ENCODE peak calls at places on chromosomes 3 and 15, in ten cellular contexts. One of them, this sample, is unnamed.

GRCh38 chr15:22799902-22800301 is 13.5 kb downstream of the NIPA1 start:
- DNase-seq in PC-3: no peak
- DNase-seq in SK-N-SH: no peak
- DNase-seq in astrocyte of the cerebellum: no peak
- DNase-seq in ovary: no peak
- DNase-seq in cardiac muscle cell: no peak
- DNase-seq in body of pancreas: no peak
- DNase-seq in heart left ventricle: no peak
- DNase-seq in HL-60: no peak
- DNase-seq in GM12865: no peak
- DNase-seq in this sample: no peak

GRCh38 chr3:150975096-150975991 is 2.8 kb upstream of the CLRN1 start:
- DNase-seq in GM12865: no peak
- DNase-seq in astrocyte of the cerebellum: no peak
- DNase-seq in SK-N-SH: no peak
- DNase-seq in heart left ventricle: no peak
- DNase-seq in body of pancreas: no peak
- DNase-seq in PC-3: no peak
- DNase-seq in HL-60: no peak
- DNase-seq in cardiac muscle cell: no peak
- DNase-seq in ovary: no peak
- DNase-seq in this sample: no peak

GRCh38 chr3:9701006-9701405 is 2.6 kb upstream of the CPNE9 start:
- DNase-seq in astrocyte of the cerebellum: no peak
- DNase-seq in PC-3: no peak
- DNase-seq in SK-N-SH: no peak
- DNase-seq in cardiac muscle cell: no peak
- DNase-seq in body of pancreas: no peak
- DNase-seq in HL-60: no peak
- DNase-seq in heart left ventricle: no peak
- DNase-seq in ovary: no peak
- DNase-seq in GM12865: no peak
- DNase-seq in this sample: no peak

GRCh38 chr3:29940759-29941319 is 660.0 kb downstream of the RBMS3 start:
- DNase-seq in SK-N-SH: no peak
- DNase-seq in GM12865: no peak
- DNase-seq in body of pancreas: no peak
- DNase-seq in heart left ventricle: no peak
- DNase-seq in cardiac muscle cell: no peak
- DNase-seq in ovary: no peak
- DNase-seq in PC-3: no peak
- DNase-seq in astrocyte of the cerebellum: no peak
- DNase-seq in HL-60: no peak
- DNase-seq in this sample: no peak

GRCh38 chr3:7433073-7433472 is 572.2 kb downstream of the GRM7 start:
- DNase-seq in HL-60: no peak
- DNase-seq in astrocyte of the cerebellum: no peak
- DNase-seq in heart left ventricle: no peak
- DNase-seq in GM12865: no peak
- DNase-seq in SK-N-SH: no peak
- DNase-seq in cardiac muscle cell: no peak
- DNase-seq in ovary: no peak
- DNase-seq in body of pancreas: peak; percentile 9
- DNase-seq in PC-3: no peak
- DNase-seq in this sample: no peak

GRCh38 chr3:20726786-20727185 is 540.8 kb upstream of the SGO1 start:
- DNase-seq in PC-3: no peak
- DNase-seq in body of pancreas: no peak
- DNase-seq in HL-60: no peak
- DNase-seq in ovary: no peak
- DNase-seq in cardiac muscle cell: no peak
- DNase-seq in astrocyte of the cerebellum: no peak
- DNase-seq in GM12865: no peak
- DNase-seq in heart left ventricle: no peak
- DNase-seq in SK-N-SH: no peak
- DNase-seq in this sample: no peak

GRCh38 chr15:55277116-55277564 is 12.5 kb downstream of the RAB27A start:
- DNase-seq in HL-60: peak; percentile 82
- DNase-seq in SK-N-SH: no peak
- DNase-seq in astrocyte of the cerebellum: no peak
- DNase-seq in ovary: no peak
- DNase-seq in cardiac muscle cell: peak; percentile 48
- DNase-seq in PC-3: no peak
- DNase-seq in GM12865: peak; percentile 93
- DNase-seq in body of pancreas: no peak
- DNase-seq in heart left ventricle: no peak
- DNase-seq in this sample: peak; percentile 76

GRCh38 chr15:55434989-55435825 is 26.9 kb downstream of the PIERCE2 start:
- DNase-seq in GM12865: peak; percentile 64
- DNase-seq in SK-N-SH: peak; percentile 68
- DNase-seq in astrocyte of the cerebellum: peak; percentile 43
- DNase-seq in ovary: no peak
- DNase-seq in heart left ventricle: no peak
- DNase-seq in body of pancreas: no peak
- DNase-seq in PC-3: peak; percentile 68
- DNase-seq in cardiac muscle cell: peak; percentile 76
- DNase-seq in HL-60: peak; percentile 48
- DNase-seq in this sample: peak; percentile 64

GRCh38 chr3:194313642-194314430 is 37.3 kb downstream of the CPN2 start:
- DNase-seq in GM12865: no peak
- DNase-seq in body of pancreas: peak; percentile 51
- DNase-seq in SK-N-SH: peak; percentile 67
- DNase-seq in PC-3: peak; percentile 12
- DNase-seq in cardiac muscle cell: peak; percentile 77
- DNase-seq in astrocyte of the cerebellum: no peak
- DNase-seq in ovary: peak; percentile 85
- DNase-seq in heart left ventricle: no peak
- DNase-seq in HL-60: no peak
- DNase-seq in this sample: no peak

GRCh38 chr3:73056365-73057150 is 4.9 kb upstream of the EBLN2 start:
- DNase-seq in heart left ventricle: no peak
- DNase-seq in PC-3: peak; percentile 56
- DNase-seq in cardiac muscle cell: peak; percentile 64
- DNase-seq in HL-60: no peak
- DNase-seq in SK-N-SH: peak; percentile 42
- DNase-seq in GM12865: peak; percentile 19
- DNase-seq in astrocyte of the cerebellum: peak; percentile 63
- DNase-seq in ovary: no peak
- DNase-seq in body of pancreas: no peak
- DNase-seq in this sample: peak; percentile 36

GRCh38 chr15:49415638-49416037 is 7.4 kb upstream of the FGF7 start:
- DNase-seq in PC-3: peak; percentile 93
- DNase-seq in SK-N-SH: no peak
- DNase-seq in cardiac muscle cell: peak; percentile 77
- DNase-seq in body of pancreas: no peak
- DNase-seq in heart left ventricle: no peak
- DNase-seq in GM12865: no peak
- DNase-seq in astrocyte of the cerebellum: peak; percentile 29
- DNase-seq in ovary: no peak
- DNase-seq in HL-60: no peak
- DNase-seq in this sample: no peak

GRCh38 chr3:125055165-125055912 is 458 bp downstream of the HEG1 start:
- DNase-seq in PC-3: no peak
- DNase-seq in astrocyte of the cerebellum: no peak
- DNase-seq in heart left ventricle: peak; percentile 76
- DNase-seq in HL-60: no peak
- DNase-seq in ovary: peak; percentile 55
- DNase-seq in GM12865: no peak
- DNase-seq in cardiac muscle cell: peak; percentile 29
- DNase-seq in SK-N-SH: peak; percentile 87
- DNase-seq in body of pancreas: peak; percentile 28
- DNase-seq in this sample: peak; percentile 69

GRCh38 chr15:96403071-96403470 is 72.6 kb downstream of the NR2F2 start:
- DNase-seq in heart left ventricle: no peak
- DNase-seq in PC-3: no peak
- DNase-seq in ovary: no peak
- DNase-seq in cardiac muscle cell: no peak
- DNase-seq in astrocyte of the cerebellum: no peak
- DNase-seq in HL-60: no peak
- DNase-seq in SK-N-SH: no peak
- DNase-seq in body of pancreas: no peak
- DNase-seq in GM12865: no peak
- DNase-seq in this sample: no peak
- TF ChIP-seq CTCF in heart left ventricle: no peak
- TF ChIP-seq CTCF in PC-3: no peak
- TF ChIP-seq CTCF in ovary: no peak
- TF ChIP-seq CTCF in cardiac muscle cell: no peak
- TF ChIP-seq CTCF in astrocyte of the cerebellum: no peak
- TF ChIP-seq CTCF in HL-60: no peak
- TF ChIP-seq CTCF in SK-N-SH: no peak
- TF ChIP-seq CTCF in body of pancreas: no peak
- TF ChIP-seq CTCF in GM12865: no peak
- TF ChIP-seq CTCF in this sample: no peak

DNA sequence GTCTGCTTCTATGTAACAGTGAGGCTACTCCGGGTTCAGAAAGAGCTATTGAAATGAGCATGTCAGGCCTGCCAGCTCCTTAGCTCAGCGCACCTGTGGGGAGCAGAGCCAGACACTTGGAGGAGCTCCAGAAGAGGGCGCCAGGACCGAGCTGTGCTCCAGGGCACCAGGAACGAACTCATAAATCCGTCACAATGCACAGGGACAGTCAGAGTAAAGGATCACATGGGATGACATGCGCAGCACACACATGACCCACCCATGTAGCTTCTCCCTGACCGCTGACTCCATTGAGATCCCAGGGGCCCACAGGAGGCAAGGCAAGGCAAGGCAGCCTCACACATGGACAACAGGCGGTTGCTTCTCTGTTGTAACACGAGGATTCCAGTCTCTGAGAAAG is 26.0 kb upstream of the GNB5 start:
- DNase-seq in PC-3: peak; percentile 33
- DNase-seq in ovary: no peak
- DNase-seq in body of pancreas: peak; percentile 65
- DNase-seq in GM12865: peak; percentile 70
- DNase-seq in SK-N-SH: no peak
- DNase-seq in heart left ventricle: no peak
- DNase-seq in astrocyte of the cerebellum: no peak
- DNase-seq in HL-60: peak; percentile 5
- DNase-seq in cardiac muscle cell: no peak
- DNase-seq in this sample: no peak
- TF ChIP-seq CTCF in PC-3: peak; percentile 55
- TF ChIP-seq CTCF in ovary: no peak
- TF ChIP-seq CTCF in body of pancreas: no peak
- TF ChIP-seq CTCF in GM12865: peak; percentile 57
- TF ChIP-seq CTCF in SK-N-SH: peak; percentile 12
- TF ChIP-seq CTCF in heart left ventricle: no peak
- TF ChIP-seq CTCF in astrocyte of the cerebellum: no peak
- TF ChIP-seq CTCF in HL-60: peak; percentile 3
- TF ChIP-seq CTCF in cardiac muscle cell: no peak
- TF ChIP-seq CTCF in this sample: no peak

DNA sequence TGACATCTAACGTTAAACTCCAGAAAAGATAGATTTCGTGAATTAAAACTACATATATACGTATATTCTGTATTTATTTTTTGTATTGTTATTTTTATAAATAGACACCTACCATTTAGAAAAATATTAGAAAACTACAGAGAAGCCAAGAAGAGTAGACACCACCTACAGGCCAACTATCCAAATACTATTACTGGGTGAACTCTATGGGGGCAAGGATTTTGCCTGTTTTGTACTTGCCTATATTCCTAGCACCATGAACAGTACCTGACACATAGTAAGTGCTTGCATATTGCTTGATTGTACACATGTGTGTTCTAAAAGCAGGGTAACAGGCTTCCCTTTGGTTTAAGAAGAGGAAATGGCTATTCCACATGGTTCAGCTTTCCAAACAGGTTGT is 24.4 kb upstream of the CLEC3B start:
- DNase-seq in heart left ventricle: no peak
- DNase-seq in PC-3: no peak
- DNase-seq in body of pancreas: no peak
- DNase-seq in GM12865: no peak
- DNase-seq in SK-N-SH: no peak
- DNase-seq in astrocyte of the cerebellum: no peak
- DNase-seq in ovary: no peak
- DNase-seq in cardiac muscle cell: no peak
- DNase-seq in HL-60: no peak
- DNase-seq in this sample: no peak
- TF ChIP-seq CTCF in heart left ventricle: no peak
- TF ChIP-seq CTCF in PC-3: peak; percentile 51
- TF ChIP-seq CTCF in body of pancreas: no peak
- TF ChIP-seq CTCF in GM12865: no peak
- TF ChIP-seq CTCF in SK-N-SH: peak; percentile 23
- TF ChIP-seq CTCF in astrocyte of the cerebellum: no peak
- TF ChIP-seq CTCF in ovary: no peak
- TF ChIP-seq CTCF in cardiac muscle cell: no peak
- TF ChIP-seq CTCF in HL-60: no peak
- TF ChIP-seq CTCF in this sample: no peak

DNA sequence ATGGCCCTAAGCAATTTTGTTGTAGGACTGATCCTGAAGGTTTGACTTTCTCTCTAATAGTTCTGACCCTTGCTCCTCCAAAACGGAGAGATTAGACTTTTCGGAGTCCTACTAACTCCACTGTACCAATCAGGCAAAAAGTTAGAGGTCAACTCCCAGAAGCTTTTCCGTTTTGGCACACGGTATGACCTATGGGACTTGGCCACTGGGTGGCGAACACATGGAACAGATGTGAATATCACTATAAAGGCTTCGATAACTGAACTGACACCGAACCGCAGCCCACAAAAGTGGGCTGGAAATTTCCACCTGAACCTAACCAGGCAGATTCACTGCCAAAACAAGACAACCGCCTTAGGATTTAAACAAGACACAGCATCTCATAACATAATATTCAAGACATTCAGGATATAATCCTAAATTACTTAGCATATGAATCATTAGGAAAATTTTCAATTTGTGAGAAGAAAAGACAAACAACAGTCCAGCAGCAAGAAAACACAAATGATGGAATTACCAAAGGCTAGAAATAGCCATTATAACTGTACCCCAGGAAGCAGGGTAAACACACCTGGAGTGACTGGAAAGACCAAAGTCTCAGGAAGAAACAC is 12.2 kb upstream of the TM2D3 start:
- DNase-seq in cardiac muscle cell: no peak
- DNase-seq in heart left ventricle: no peak
- DNase-seq in SK-N-SH: no peak
- DNase-seq in HL-60: no peak
- DNase-seq in astrocyte of the cerebellum: no peak
- DNase-seq in ovary: no peak
- DNase-seq in GM12865: no peak
- DNase-seq in body of pancreas: no peak
- DNase-seq in PC-3: peak; percentile 48
- DNase-seq in this sample: no peak
- TF ChIP-seq CTCF in cardiac muscle cell: peak; percentile 10
- TF ChIP-seq CTCF in heart left ventricle: no peak
- TF ChIP-seq CTCF in SK-N-SH: peak; percentile 46
- TF ChIP-seq CTCF in HL-60: peak; percentile 9
- TF ChIP-seq CTCF in astrocyte of the cerebellum: peak; percentile 33
- TF ChIP-seq CTCF in ovary: no peak
- TF ChIP-seq CTCF in GM12865: no peak
- TF ChIP-seq CTCF in body of pancreas: no peak
- TF ChIP-seq CTCF in PC-3: peak; percentile 63
- TF ChIP-seq CTCF in this sample: no peak

DNA sequence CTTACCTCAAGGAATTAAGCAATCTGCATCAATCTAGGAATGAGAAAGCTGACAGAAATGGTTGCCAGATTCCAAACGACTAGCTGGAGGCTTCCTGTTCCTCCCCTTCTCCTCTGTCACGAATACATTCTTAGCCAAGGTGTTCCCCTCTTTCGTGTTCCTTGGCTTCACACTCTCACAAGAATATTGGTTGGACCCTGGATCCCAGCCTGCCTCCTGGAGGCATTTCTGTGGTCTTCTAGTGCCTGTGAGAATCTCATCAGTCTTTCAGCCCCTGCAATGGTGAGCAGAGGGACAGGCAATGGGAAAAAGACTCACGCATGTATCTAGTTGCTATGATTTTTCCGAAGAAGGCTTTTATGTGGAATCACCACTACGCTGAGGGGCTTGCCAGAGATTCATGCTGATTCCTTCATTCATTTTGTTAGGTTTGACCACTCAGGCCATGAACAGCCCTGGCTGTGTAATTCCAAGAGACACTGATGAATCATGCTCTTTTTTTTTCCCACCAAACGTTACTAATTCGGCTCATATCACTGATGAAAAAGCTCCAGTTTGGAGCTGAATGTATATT is 1.6 kb upstream of the P3H2 start:
- DNase-seq in SK-N-SH: no peak
- DNase-seq in heart left ventricle: no peak
- DNase-seq in astrocyte of the cerebellum: peak; percentile 90
- DNase-seq in PC-3: no peak
- DNase-seq in ovary: no peak
- DNase-seq in body of pancreas: no peak
- DNase-seq in GM12865: no peak
- DNase-seq in cardiac muscle cell: peak; percentile 68
- DNase-seq in HL-60: no peak
- DNase-seq in this sample: no peak
- TF ChIP-seq CTCF in SK-N-SH: no peak
- TF ChIP-seq CTCF in heart left ventricle: no peak
- TF ChIP-seq CTCF in astrocyte of the cerebellum: no peak
- TF ChIP-seq CTCF in PC-3: no peak
- TF ChIP-seq CTCF in ovary: no peak
- TF ChIP-seq CTCF in body of pancreas: no peak
- TF ChIP-seq CTCF in GM12865: no peak
- TF ChIP-seq CTCF in cardiac muscle cell: peak; percentile 2
- TF ChIP-seq CTCF in HL-60: no peak
- TF ChIP-seq CTCF in this sample: no peak